ENCODE peak calls at places on chromosomes 16 and 17, in six cellular contexts. One of them, this sample, is unnamed.

GRCh38 chr16:49698416-49698815 is 157.5 kb downstream of the ZNF423 start:
- DNase-seq in GM23248: no peak
- DNase-seq in caudate nucleus: no peak
- DNase-seq in ascending aorta: no peak
- DNase-seq in CD8-positive, alpha-beta T cell: no peak
- DNase-seq in fibroblast of lung: peak
- DNase-seq in this sample: no peak

GRCh38 chr17:61481421-61481820 is 29.2 kb downstream of the TBX4 start:
- DNase-seq in GM23248: no peak
- DNase-seq in fibroblast of lung: no peak
- DNase-seq in ascending aorta: no peak
- DNase-seq in caudate nucleus: no peak
- DNase-seq in CD8-positive, alpha-beta T cell: no peak
- DNase-seq in this sample: no peak

GRCh38 chr17:8072727-8073461 is 14.6 kb downstream of the ALOX12B start:
- DNase-seq in GM23248: peak
- DNase-seq in caudate nucleus: no peak
- DNase-seq in CD8-positive, alpha-beta T cell: peak
- DNase-seq in fibroblast of lung: no peak
- DNase-seq in ascending aorta: no peak
- DNase-seq in this sample: no peak

GRCh38 chr17:57645950-57646686 is 99.0 kb downstream of the CCDC182 start:
- DNase-seq in fibroblast of lung: no peak
- DNase-seq in CD8-positive, alpha-beta T cell: no peak
- DNase-seq in caudate nucleus: no peak
- DNase-seq in GM23248: peak
- DNase-seq in ascending aorta: no peak
- DNase-seq in this sample: no peak

GRCh38 chr16:12093902-12094301 is 117.4 kb downstream of the SNX29 start:
- DNase-seq in GM23248: no peak
- DNase-seq in fibroblast of lung: no peak
- DNase-seq in ascending aorta: no peak
- DNase-seq in caudate nucleus: no peak
- DNase-seq in CD8-positive, alpha-beta T cell: no peak
- DNase-seq in this sample: no peak

GRCh38 chr16:80824623-80825364 is 20.4 kb upstream of the CDYL2 start:
- DNase-seq in CD8-positive, alpha-beta T cell: peak
- DNase-seq in GM23248: peak
- DNase-seq in ascending aorta: no peak
- DNase-seq in fibroblast of lung: peak
- DNase-seq in caudate nucleus: no peak
- DNase-seq in this sample: peak

GRCh38 chr17:70357196-70357595 is 187.9 kb downstream of the KCNJ2 start:
- DNase-seq in CD8-positive, alpha-beta T cell: no peak
- DNase-seq in fibroblast of lung: peak
- DNase-seq in caudate nucleus: no peak
- DNase-seq in GM23248: no peak
- DNase-seq in ascending aorta: no peak
- DNase-seq in this sample: no peak

GRCh38 chr17:59513934-59514841 is 51.2 kb upstream of the DHX40 start:
- DNase-seq in fibroblast of lung: peak
- DNase-seq in GM23248: peak
- DNase-seq in caudate nucleus: no peak
- DNase-seq in CD8-positive, alpha-beta T cell: no peak
- DNase-seq in ascending aorta: peak
- DNase-seq in this sample: peak

GRCh38 chr16:89598199-89598598 is 15.2 kb upstream of the DPEP1 start:
- DNase-seq in ascending aorta: no peak
- DNase-seq in caudate nucleus: no peak
- DNase-seq in CD8-positive, alpha-beta T cell: no peak
- DNase-seq in fibroblast of lung: no peak
- DNase-seq in GM23248: peak
- DNase-seq in this sample: no peak

GRCh38 chr17:82815790-82816305 is 24.0 kb downstream of the ZNF750 start:
- DNase-seq in fibroblast of lung: no peak
- DNase-seq in CD8-positive, alpha-beta T cell: no peak
- DNase-seq in caudate nucleus: no peak
- DNase-seq in GM23248: no peak
- DNase-seq in ascending aorta: no peak
- DNase-seq in this sample: no peak

GRCh38 chr17:46003907-46004748 is 5.1 kb downstream of the STH start:
- DNase-seq in ascending aorta: no peak
- DNase-seq in GM23248: peak
- DNase-seq in fibroblast of lung: peak
- DNase-seq in CD8-positive, alpha-beta T cell: no peak
- DNase-seq in caudate nucleus: peak
- DNase-seq in this sample: peak

GRCh38 chr17:29699283-29699682 is 76.6 kb upstream of the CORO6 start:
- DNase-seq in fibroblast of lung: no peak
- DNase-seq in GM23248: no peak
- DNase-seq in CD8-positive, alpha-beta T cell: no peak
- DNase-seq in ascending aorta: no peak
- DNase-seq in caudate nucleus: no peak
- DNase-seq in this sample: no peak

GRCh38 chr17:45845376-45846185 is 900 bp downstream of the SPPL2C start:
- DNase-seq in CD8-positive, alpha-beta T cell: no peak
- DNase-seq in GM23248: no peak
- DNase-seq in fibroblast of lung: no peak
- DNase-seq in ascending aorta: no peak
- DNase-seq in caudate nucleus: no peak
- DNase-seq in this sample: no peak

GRCh38 chr16:85712841-85713240 is 24.1 kb upstream of the GINS2 start:
- DNase-seq in GM23248: no peak
- DNase-seq in ascending aorta: no peak
- DNase-seq in CD8-positive, alpha-beta T cell: no peak
- DNase-seq in caudate nucleus: no peak
- DNase-seq in fibroblast of lung: no peak
- DNase-seq in this sample: no peak

GRCh38 chr17:81968850-81969812 is 8.1 kb upstream of the NOTUM start:
- DNase-seq in CD8-positive, alpha-beta T cell: no peak
- DNase-seq in fibroblast of lung: no peak
- DNase-seq in caudate nucleus: no peak
- DNase-seq in ascending aorta: no peak
- DNase-seq in GM23248: no peak
- DNase-seq in this sample: no peak

GRCh38 chr17:65684631-65685030 is 123.2 kb upstream of the AXIN2 start:
- DNase-seq in fibroblast of lung: peak
- DNase-seq in CD8-positive, alpha-beta T cell: no peak
- DNase-seq in caudate nucleus: no peak
- DNase-seq in ascending aorta: no peak
- DNase-seq in GM23248: peak
- DNase-seq in this sample: no peak

GRCh38 chr16:66549284-66550131 is at the start of gene TK2:
- DNase-seq in caudate nucleus: peak
- DNase-seq in GM23248: peak
- DNase-seq in CD8-positive, alpha-beta T cell: peak
- DNase-seq in fibroblast of lung: peak
- DNase-seq in ascending aorta: peak
- DNase-seq in this sample: peak

GRCh38 chr16:28081391-28081790 is 17.9 kb upstream of the GSG1L start:
- DNase-seq in ascending aorta: no peak
- DNase-seq in fibroblast of lung: no peak
- DNase-seq in CD8-positive, alpha-beta T cell: no peak
- DNase-seq in GM23248: no peak
- DNase-seq in caudate nucleus: no peak
- DNase-seq in this sample: no peak

GRCh38 chr17:6914711-6915110 is 81.1 kb upstream of the ALOX12 start:
- DNase-seq in CD8-positive, alpha-beta T cell: no peak
- DNase-seq in caudate nucleus: no peak
- DNase-seq in GM23248: peak
- DNase-seq in ascending aorta: no peak
- DNase-seq in fibroblast of lung: no peak
- DNase-seq in this sample: no peak

GRCh38 chr16:80023865-80024264 is 423.3 kb upstream of the MAF start:
- DNase-seq in fibroblast of lung: peak
- DNase-seq in GM23248: peak
- DNase-seq in caudate nucleus: no peak
- DNase-seq in ascending aorta: no peak
- DNase-seq in CD8-positive, alpha-beta T cell: no peak
- DNase-seq in this sample: peak

GRCh38 chr16:59148312-59148711 is 414.2 kb upstream of the GOT2 start:
- DNase-seq in CD8-positive, alpha-beta T cell: no peak
- DNase-seq in caudate nucleus: no peak
- DNase-seq in GM23248: no peak
- DNase-seq in ascending aorta: no peak
- DNase-seq in fibroblast of lung: no peak
- DNase-seq in this sample: no peak

GRCh38 chr17:74119960-74120359 is 83.5 kb upstream of the RPL38 start:
- DNase-seq in CD8-positive, alpha-beta T cell: no peak
- DNase-seq in fibroblast of lung: no peak
- DNase-seq in GM23248: no peak
- DNase-seq in ascending aorta: no peak
- DNase-seq in caudate nucleus: no peak
- DNase-seq in this sample: no peak

GRCh38 chr16:27301236-27301861 is 12.4 kb upstream of the IL4R start:
- DNase-seq in ascending aorta: peak
- DNase-seq in CD8-positive, alpha-beta T cell: no peak
- DNase-seq in fibroblast of lung: no peak
- DNase-seq in caudate nucleus: no peak
- DNase-seq in GM23248: peak
- DNase-seq in this sample: no peak

GRCh38 chr16:27242868-27243590 is 25.5 kb downstream of the NSMCE1 start:
- DNase-seq in GM23248: peak
- DNase-seq in CD8-positive, alpha-beta T cell: no peak
- DNase-seq in fibroblast of lung: peak
- DNase-seq in ascending aorta: peak
- DNase-seq in caudate nucleus: no peak
- DNase-seq in this sample: peak

GRCh38 chr16:67428146-67428731 is 2.7 kb upstream of the HSD11B2 start:
- DNase-seq in fibroblast of lung: peak
- DNase-seq in caudate nucleus: no peak
- DNase-seq in GM23248: peak
- DNase-seq in ascending aorta: peak
- DNase-seq in CD8-positive, alpha-beta T cell: peak
- DNase-seq in this sample: peak

GRCh38 chr17:38602862-38603785 is 2.6 kb downstream of the SRCIN1 start:
- DNase-seq in CD8-positive, alpha-beta T cell: no peak
- DNase-seq in fibroblast of lung: no peak
- DNase-seq in GM23248: no peak
- DNase-seq in ascending aorta: no peak
- DNase-seq in caudate nucleus: no peak
- DNase-seq in this sample: no peak
- H3K27ac ChIP-seq in CD8-positive, alpha-beta T cell: no peak
- H3K27ac ChIP-seq in fibroblast of lung: no peak
- H3K27ac ChIP-seq in GM23248: no peak
- H3K27ac ChIP-seq in ascending aorta: no peak
- H3K27ac ChIP-seq in caudate nucleus: peak
- H3K27ac ChIP-seq in this sample: no peak

DNA sequence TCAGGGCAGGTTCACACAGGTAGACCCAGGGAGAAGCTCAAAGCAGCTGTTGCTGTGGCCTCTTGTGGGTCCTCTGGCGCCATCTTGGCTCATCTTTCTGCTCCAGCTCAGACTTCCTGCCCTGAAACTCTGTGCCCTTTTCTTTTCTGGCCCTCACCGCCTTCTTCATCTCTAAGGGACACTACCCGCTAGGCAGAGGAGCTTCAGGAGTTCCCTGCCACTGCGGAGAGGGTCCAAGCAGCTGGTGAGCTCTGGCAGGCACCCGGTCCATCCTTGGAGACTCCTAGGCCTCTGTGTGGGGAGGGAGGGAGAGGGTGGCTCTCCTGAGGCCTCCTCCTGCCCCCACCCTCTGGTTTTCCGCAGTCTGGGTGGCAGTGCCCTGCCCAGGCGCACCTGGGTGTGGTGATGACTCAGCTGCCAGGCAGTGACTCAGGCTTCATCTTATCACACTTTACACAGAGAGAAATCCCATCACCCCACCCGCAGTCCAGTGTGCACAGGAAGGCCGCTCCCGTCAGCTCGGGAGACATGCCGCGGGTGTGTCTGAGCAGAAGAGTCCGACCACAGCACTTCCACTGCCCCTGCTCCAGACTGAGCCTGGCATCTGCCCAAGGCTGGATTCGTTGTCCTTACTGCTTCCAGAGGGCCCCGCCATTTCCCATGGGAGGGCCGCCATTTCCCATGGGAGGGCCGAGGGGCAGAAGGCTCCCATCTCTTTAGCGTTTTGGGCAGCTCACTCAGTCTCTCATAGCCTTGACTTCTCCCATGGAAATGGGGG is 7.3 kb downstream of the NT5C start:
- DNase-seq in CD8-positive, alpha-beta T cell: peak
- DNase-seq in caudate nucleus: no peak
- DNase-seq in GM23248: peak
- DNase-seq in fibroblast of lung: peak
- DNase-seq in ascending aorta: no peak
- DNase-seq in this sample: no peak
- H3K27ac ChIP-seq in CD8-positive, alpha-beta T cell: no peak
- H3K27ac ChIP-seq in caudate nucleus: no peak
- H3K27ac ChIP-seq in GM23248: no peak
- H3K27ac ChIP-seq in fibroblast of lung: no peak
- H3K27ac ChIP-seq in ascending aorta: no peak
- H3K27ac ChIP-seq in this sample: no peak

DNA sequence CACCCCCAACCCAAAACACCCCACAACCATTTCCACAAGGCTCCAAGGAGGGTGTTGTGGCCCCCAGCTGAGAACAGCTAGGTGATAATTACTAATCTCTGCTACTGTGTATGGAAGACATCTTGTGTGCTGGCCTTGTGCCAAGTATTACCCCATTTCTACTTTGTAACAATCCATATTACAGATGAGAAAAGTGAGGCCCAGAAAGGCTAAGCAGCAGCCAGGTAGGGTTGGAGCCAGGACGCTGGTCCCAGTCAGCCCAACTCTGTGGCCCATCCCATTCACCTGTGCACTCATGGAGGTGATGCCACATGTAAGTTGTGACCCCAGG is 12.4 kb upstream of the PEMT start:
- DNase-seq in CD8-positive, alpha-beta T cell: no peak
- DNase-seq in GM23248: no peak
- DNase-seq in caudate nucleus: no peak
- DNase-seq in fibroblast of lung: no peak
- DNase-seq in ascending aorta: no peak
- DNase-seq in this sample: no peak
- H3K27ac ChIP-seq in CD8-positive, alpha-beta T cell: no peak
- H3K27ac ChIP-seq in GM23248: no peak
- H3K27ac ChIP-seq in caudate nucleus: no peak
- H3K27ac ChIP-seq in fibroblast of lung: no peak
- H3K27ac ChIP-seq in ascending aorta: no peak
- H3K27ac ChIP-seq in this sample: no peak

GRCh38 chr16:82135844-82136243 is 34.2 kb downstream of the MPHOSPH6 start:
- DNase-seq in CD8-positive, alpha-beta T cell: no peak
- DNase-seq in GM23248: no peak
- DNase-seq in ascending aorta: no peak
- DNase-seq in fibroblast of lung: no peak
- DNase-seq in caudate nucleus: no peak
- DNase-seq in this sample: no peak

GRCh38 chr16:82136956-82137818 is 32.8 kb downstream of the MPHOSPH6 start:
- DNase-seq in CD8-positive, alpha-beta T cell: no peak
- DNase-seq in GM23248: no peak
- DNase-seq in caudate nucleus: no peak
- DNase-seq in ascending aorta: no peak
- DNase-seq in fibroblast of lung: no peak
- DNase-seq in this sample: no peak

GRCh38 chr16:82133798-82134197 is 36.2 kb downstream of the MPHOSPH6 start:
- DNase-seq in GM23248: no peak
- DNase-seq in caudate nucleus: no peak
- DNase-seq in ascending aorta: no peak
- DNase-seq in CD8-positive, alpha-beta T cell: no peak
- DNase-seq in fibroblast of lung: no peak
- DNase-seq in this sample: no peak

GRCh38 chr16:82137819-82138177 is 32.2 kb downstream of the MPHOSPH6 start:
- DNase-seq in caudate nucleus: no peak
- DNase-seq in ascending aorta: no peak
- DNase-seq in CD8-positive, alpha-beta T cell: no peak
- DNase-seq in fibroblast of lung: no peak
- DNase-seq in GM23248: no peak
- DNase-seq in this sample: no peak

GRCh38 chr16:82134884-82135283 is 35.1 kb downstream of the MPHOSPH6 start:
- DNase-seq in caudate nucleus: no peak
- DNase-seq in GM23248: no peak
- DNase-seq in fibroblast of lung: no peak
- DNase-seq in CD8-positive, alpha-beta T cell: no peak
- DNase-seq in ascending aorta: no peak
- DNase-seq in this sample: no peak
- H3K27ac ChIP-seq in caudate nucleus: no peak
- H3K27ac ChIP-seq in GM23248: no peak
- H3K27ac ChIP-seq in fibroblast of lung: no peak
- H3K27ac ChIP-seq in CD8-positive, alpha-beta T cell: no peak
- H3K27ac ChIP-seq in ascending aorta: no peak
- H3K27ac ChIP-seq in this sample: no peak